ENCODE peak calls at places on chromosome 19, in five cellular contexts. H is AML-193; K is fibroblast of lung; W is CD8-positive, alpha-beta memory T cell; R is AG08396. L is an unnamed sample.

GRCh38 chr19:40862333-40862732 is 12.1 kb upstream of the CYP2A6 start:
- DNase-seq in H (no peak), K (no peak), W (no peak), R (no peak), L (no peak)

GRCh38 chr19:6238256-6238642 is 41.5 kb downstream of the MLLT1 start:
- DNase-seq in H (no peak), K (no peak), W (no peak), R (no peak), L (no peak)

GRCh38 chr19:2431318-2432055 is 4.1 kb upstream of the TIMM13 start:
- DNase-seq in H (no peak), K (no peak), W (no peak), R (no peak), L (no peak)

GRCh38 chr19:45173816-45174215 is 4.2 kb downstream of the TRAPPC6A start:
- DNase-seq in H (no peak), K (peak), W (no peak), R (no peak), L (no peak)

GRCh38 chr19:45050036-45050435 is 11.2 kb downstream of the CLASRP start:
- DNase-seq in H (no peak), K (no peak), W (no peak), R (no peak), L (no peak)

GRCh38 chr19:5038631-5039271 is 69.8 kb downstream of the KDM4B start:
- DNase-seq in H (no peak), K (no peak), W (no peak), R (peak), L (no peak)

GRCh38 chr19:33310606-33311325 is 8.4 kb upstream of the CEBPA start:
- DNase-seq in H (no peak), K (no peak), W (no peak), R (no peak), L (no peak)

GRCh38 chr19:29119582-29119981 is 93.4 kb downstream of the UQCRFS1 start:
- DNase-seq in H (peak), K (no peak), W (no peak), R (peak), L (no peak)

GRCh38 chr19:5951338-5951861 is 26.5 kb downstream of the RANBP3 start:
- DNase-seq in H (no peak), K (no peak), W (no peak), R (no peak), L (no peak)

GRCh38 chr19:2394669-2395292 is 32.6 kb downstream of the TIMM13 start:
- DNase-seq in H (peak), K (no peak), W (no peak), R (no peak), L (no peak)

GRCh38 chr19:34806976-34807860 is 34.2 kb upstream of the ZNF599 start:
- DNase-seq in H (no peak), K (no peak), W (no peak), R (no peak), L (no peak)

GRCh38 chr19:7534531-7534980 is 961 bp upstream of the PNPLA6 start:
- DNase-seq in H (no peak), K (peak), W (peak), R (peak), L (peak)

GRCh38 chr19:12838893-12839656 is 760 bp downstream of the MAST1 start:
- DNase-seq in H (no peak), K (no peak), W (peak), R (no peak), L (no peak)

GRCh38 chr19:30174357-30174645 is 197.9 kb upstream of the ZNF536 start:
- DNase-seq in H (no peak), K (no peak), W (no peak), R (no peak), L (no peak)

GRCh38 chr19:32877323-32877912 is 7.9 kb upstream of the SLC7A9 start:
- DNase-seq in H (no peak), K (no peak), W (no peak), R (no peak), L (no peak)